ENCODE peak calls at places on chromosomes 12 and 14, in five cellular contexts. P, Y, Z, X and W are unnamed samples.

GRCh38 chr12:129696952-129697351 is 206.9 kb downstream of the TMEM132D start:
- DNase-seq in P (no peak), Y (no peak), Z (no peak), X (no peak), W (no peak)

GRCh38 chr14:101761881-101762529 is 496 bp downstream of the PPP2R5C start:
- DNase-seq in P (peak), Y (peak), Z (no peak), X (peak), W (peak)

GRCh38 chr12:14193623-14194022 is 171.9 kb upstream of the ATF7IP start:
- DNase-seq in P (no peak), Y (no peak), Z (no peak), X (no peak), W (no peak)

GRCh38 chr12:48969847-48970701 is 1.5 kb downstream of the WNT10B start:
- DNase-seq in P (peak), Y (peak), Z (no peak), X (peak), W (peak)

GRCh38 chr14:74867673-74868072 is 8.3 kb downstream of the PROX2 start:
- DNase-seq in P (no peak), Y (peak), Z (no peak), X (peak), W (peak)

GRCh38 chr14:74954232-74954946 is 1.0 kb downstream of the PGF start:
- DNase-seq in P (no peak), Y (no peak), Z (no peak), X (no peak), W (no peak)

GRCh38 chr14:92531151-92531873 is 17.7 kb downstream of the RIN3 start:
- DNase-seq in P (no peak), Y (peak), Z (no peak), X (no peak), W (peak)

GRCh38 chr12:41514050-41514449 is 325.9 kb downstream of the PDZRN4 start:
- DNase-seq in P (no peak), Y (no peak), Z (no peak), X (no peak), W (no peak)

GRCh38 chr12:20364501-20364900 is 3.8 kb upstream of the PDE3A start:
- DNase-seq in P (no peak), Y (no peak), Z (no peak), X (no peak), W (no peak)

GRCh38 chr14:72433511-72433910 is 460.4 kb downstream of the DPF3 start:
- DNase-seq in P (no peak), Y (no peak), Z (peak), X (peak), W (no peak)

GRCh38 chr12:25388216-25388615 is 137.5 kb upstream of the KRAS start:
- DNase-seq in P (no peak), Y (no peak), Z (no peak), X (no peak), W (peak)

GRCh38 chr14:92143962-92144361 is 22.2 kb downstream of the CPSF2 start:
- DNase-seq in P (no peak), Y (no peak), Z (no peak), X (no peak), W (no peak)

GRCh38 chr12:56317675-56318074 is 1.9 kb upstream of the CNPY2 start:
- DNase-seq in P (no peak), Y (no peak), Z (no peak), X (no peak), W (no peak)